ENCODE peak calls at places on chromosomes 6 and 20, in five cellular contexts. V is cardiac fibroblast, B is smooth muscle cell of the brain vasculature, Z is brain pericyte, O is AG04449. K is an unnamed sample.

GRCh38 chr6:15638373-15638772 is 24.5 kb downstream of the DTNBP1 start:
- DNase-seq in V (no peak), B (no peak), Z (no peak), O (no peak), K (no peak)

GRCh38 chr20:32796383-32797159 is 23.2 kb upstream of the MAPRE1 start:
- DNase-seq in V (no peak), B (no peak), Z (no peak), O (no peak), K (no peak)

GRCh38 chr20:14470977-14471642 is 133.7 kb upstream of the FLRT3 start:
- DNase-seq in V (no peak), B (no peak), Z (no peak), O (no peak), K (no peak)

GRCh38 chr6:21533678-21534077 is 59.9 kb upstream of the SOX4 start:
- DNase-seq in V (no peak), B (no peak), Z (no peak), O (no peak), K (no peak)

GRCh38 chr6:72720464-72720863 is 98.6 kb downstream of the KCNQ5 start:
- DNase-seq in V (peak), B (no peak), Z (no peak), O (peak), K (no peak)

GRCh38 chr6:140071115-140071514 is 696.7 kb upstream of the CITED2 start:
- DNase-seq in V (peak), B (no peak), Z (peak), O (peak), K (no peak)

GRCh38 chr6:37657117-37657886 is 40.4 kb downstream of the MDGA1 start:
- DNase-seq in V (no peak), B (no peak), Z (no peak), O (no peak), K (peak)

GRCh38 chr6:109372070-109372585 is 10.1 kb downstream of the CD164 start:
- DNase-seq in V (no peak), B (no peak), Z (no peak), O (no peak), K (no peak)

GRCh38 chr6:63140682-63141318 is 70.5 kb upstream of the FKBP1C start:
- DNase-seq in V (no peak), B (no peak), Z (no peak), O (no peak), K (no peak)

GRCh38 chr6:24448828-24449525 is 40.4 kb downstream of the GPLD1 start:
- DNase-seq in V (no peak), B (no peak), Z (no peak), O (no peak), K (no peak)

GRCh38 chr20:20752712-20753111 is 40.3 kb upstream of the RALGAPA2 start:
- DNase-seq in V (peak), B (no peak), Z (no peak), O (no peak), K (no peak)

GRCh38 chr20:36527331-36528125 is 13.8 kb upstream of the MYL9 start:
- DNase-seq in V (no peak), B (no peak), Z (no peak), O (no peak), K (peak)

GRCh38 chr20:47129306-47129705 is 227.2 kb downstream of the ZMYND8 start:
- DNase-seq in V (no peak), B (no peak), Z (no peak), O (no peak), K (no peak)

K was measured in adrenal gland.